ENCODE peak calls at places on chromosome 16, in ten cellular contexts. One of them, this sample, is unnamed.
A peak's percentile ranks its signal among the peaks of the same experiment; 100 is the strongest.

GRCh38 chr16:83971165-83972130 is 3.4 kb downstream of the NECAB2 start:
- DNase-seq in transverse colon: no peak
- DNase-seq in AG10803: no peak
- DNase-seq in AG09309: no peak
- DNase-seq in upper lobe of right lung: no peak
- DNase-seq in esophagus squamous epithelium: no peak
- DNase-seq in CD4-positive, CD25-positive, alpha-beta regulatory T cell: no peak
- DNase-seq in cardiac fibroblast: no peak
- DNase-seq in lung: no peak
- DNase-seq in NT2/D1: no peak
- DNase-seq in this sample: no peak

GRCh38 chr16:72976047-72976746 is 71.7 kb downstream of the ZFHX3 start:
- DNase-seq in transverse colon: no peak
- DNase-seq in AG10803: no peak
- DNase-seq in AG09309: no peak
- DNase-seq in upper lobe of right lung: no peak
- DNase-seq in esophagus squamous epithelium: no peak
- DNase-seq in CD4-positive, CD25-positive, alpha-beta regulatory T cell: no peak
- DNase-seq in cardiac fibroblast: no peak
- DNase-seq in lung: no peak
- DNase-seq in NT2/D1: no peak
- DNase-seq in this sample: no peak

GRCh38 chr16:78184554-78185183 is 85.2 kb downstream of the WWOX start:
- DNase-seq in transverse colon: no peak
- DNase-seq in AG10803: peak; percentile 3
- DNase-seq in AG09309: no peak
- DNase-seq in upper lobe of right lung: no peak
- DNase-seq in esophagus squamous epithelium: no peak
- DNase-seq in CD4-positive, CD25-positive, alpha-beta regulatory T cell: no peak
- DNase-seq in cardiac fibroblast: no peak
- DNase-seq in lung: no peak
- DNase-seq in NT2/D1: no peak
- DNase-seq in this sample: no peak

GRCh38 chr16:69680358-69680757 is 46.0 kb downstream of the NQO1 start:
- DNase-seq in transverse colon: no peak
- DNase-seq in AG10803: no peak
- DNase-seq in AG09309: no peak
- DNase-seq in upper lobe of right lung: no peak
- DNase-seq in esophagus squamous epithelium: no peak
- DNase-seq in CD4-positive, CD25-positive, alpha-beta regulatory T cell: no peak
- DNase-seq in cardiac fibroblast: no peak
- DNase-seq in lung: no peak
- DNase-seq in NT2/D1: no peak
- DNase-seq in this sample: no peak

GRCh38 chr16:53465606-53466290 is 31.5 kb downstream of the RBL2 start:
- DNase-seq in transverse colon: no peak
- DNase-seq in AG10803: peak; percentile 56
- DNase-seq in AG09309: peak; percentile 32
- DNase-seq in upper lobe of right lung: no peak
- DNase-seq in esophagus squamous epithelium: no peak
- DNase-seq in CD4-positive, CD25-positive, alpha-beta regulatory T cell: no peak
- DNase-seq in cardiac fibroblast: peak; percentile 86
- DNase-seq in lung: no peak
- DNase-seq in NT2/D1: no peak
- DNase-seq in this sample: no peak

GRCh38 chr16:69408451-69408850 is 16.0 kb upstream of the CYB5B start:
- DNase-seq in transverse colon: peak; percentile 81
- DNase-seq in AG10803: no peak
- DNase-seq in AG09309: no peak
- DNase-seq in upper lobe of right lung: no peak
- DNase-seq in esophagus squamous epithelium: no peak
- DNase-seq in CD4-positive, CD25-positive, alpha-beta regulatory T cell: no peak
- DNase-seq in cardiac fibroblast: no peak
- DNase-seq in lung: no peak
- DNase-seq in NT2/D1: no peak
- DNase-seq in this sample: no peak

GRCh38 chr16:69253796-69254426 is 57.2 kb upstream of the VPS4A start:
- DNase-seq in transverse colon: no peak
- DNase-seq in AG10803: peak; percentile 61
- DNase-seq in AG09309: no peak
- DNase-seq in upper lobe of right lung: no peak
- DNase-seq in esophagus squamous epithelium: no peak
- DNase-seq in CD4-positive, CD25-positive, alpha-beta regulatory T cell: no peak
- DNase-seq in cardiac fibroblast: peak; percentile 29
- DNase-seq in lung: no peak
- DNase-seq in NT2/D1: no peak
- DNase-seq in this sample: no peak

GRCh38 chr16:22787456-22788189 is 26.3 kb upstream of the HS3ST2 start:
- DNase-seq in transverse colon: peak; percentile 9
- DNase-seq in AG10803: peak; percentile 95
- DNase-seq in AG09309: peak; percentile 88
- DNase-seq in upper lobe of right lung: no peak
- DNase-seq in esophagus squamous epithelium: no peak
- DNase-seq in CD4-positive, CD25-positive, alpha-beta regulatory T cell: no peak
- DNase-seq in cardiac fibroblast: no peak
- DNase-seq in lung: no peak
- DNase-seq in NT2/D1: no peak
- DNase-seq in this sample: no peak

GRCh38 chr16:17977260-17977659 is 359.3 kb downstream of the NPIPA8 start:
- DNase-seq in transverse colon: no peak
- DNase-seq in AG10803: no peak
- DNase-seq in AG09309: no peak
- DNase-seq in upper lobe of right lung: no peak
- DNase-seq in esophagus squamous epithelium: no peak
- DNase-seq in CD4-positive, CD25-positive, alpha-beta regulatory T cell: no peak
- DNase-seq in cardiac fibroblast: no peak
- DNase-seq in lung: no peak
- DNase-seq in NT2/D1: no peak
- DNase-seq in this sample: no peak

GRCh38 chr16:3063617-3064389 is 1.6 kb upstream of the IL32 start:
- DNase-seq in transverse colon: no peak
- DNase-seq in AG10803: no peak
- DNase-seq in AG09309: no peak
- DNase-seq in upper lobe of right lung: no peak
- DNase-seq in esophagus squamous epithelium: no peak
- DNase-seq in CD4-positive, CD25-positive, alpha-beta regulatory T cell: no peak
- DNase-seq in cardiac fibroblast: no peak
- DNase-seq in lung: no peak
- DNase-seq in NT2/D1: peak; percentile 49
- DNase-seq in this sample: no peak

GRCh38 chr16:3062553-3062952 is 2.9 kb upstream of the IL32 start:
- DNase-seq in transverse colon: no peak
- DNase-seq in AG10803: no peak
- DNase-seq in AG09309: no peak
- DNase-seq in upper lobe of right lung: no peak
- DNase-seq in esophagus squamous epithelium: no peak
- DNase-seq in CD4-positive, CD25-positive, alpha-beta regulatory T cell: no peak
- DNase-seq in cardiac fibroblast: no peak
- DNase-seq in lung: no peak
- DNase-seq in NT2/D1: no peak
- DNase-seq in this sample: no peak

GRCh38 chr16:3066440-3066748 is 954 bp downstream of the IL32 start:
- DNase-seq in transverse colon: no peak
- DNase-seq in AG10803: no peak
- DNase-seq in AG09309: no peak
- DNase-seq in upper lobe of right lung: no peak
- DNase-seq in esophagus squamous epithelium: no peak
- DNase-seq in CD4-positive, CD25-positive, alpha-beta regulatory T cell: peak; percentile 33
- DNase-seq in cardiac fibroblast: no peak
- DNase-seq in lung: no peak
- DNase-seq in NT2/D1: no peak
- DNase-seq in this sample: no peak

GRCh38 chr16:3065742-3066439 is 451 bp downstream of the IL32 start:
- DNase-seq in transverse colon: no peak
- DNase-seq in AG10803: no peak
- DNase-seq in AG09309: no peak
- DNase-seq in upper lobe of right lung: no peak
- DNase-seq in esophagus squamous epithelium: no peak
- DNase-seq in CD4-positive, CD25-positive, alpha-beta regulatory T cell: no peak
- DNase-seq in cardiac fibroblast: no peak
- DNase-seq in lung: no peak
- DNase-seq in NT2/D1: no peak
- DNase-seq in this sample: no peak

DNA sequence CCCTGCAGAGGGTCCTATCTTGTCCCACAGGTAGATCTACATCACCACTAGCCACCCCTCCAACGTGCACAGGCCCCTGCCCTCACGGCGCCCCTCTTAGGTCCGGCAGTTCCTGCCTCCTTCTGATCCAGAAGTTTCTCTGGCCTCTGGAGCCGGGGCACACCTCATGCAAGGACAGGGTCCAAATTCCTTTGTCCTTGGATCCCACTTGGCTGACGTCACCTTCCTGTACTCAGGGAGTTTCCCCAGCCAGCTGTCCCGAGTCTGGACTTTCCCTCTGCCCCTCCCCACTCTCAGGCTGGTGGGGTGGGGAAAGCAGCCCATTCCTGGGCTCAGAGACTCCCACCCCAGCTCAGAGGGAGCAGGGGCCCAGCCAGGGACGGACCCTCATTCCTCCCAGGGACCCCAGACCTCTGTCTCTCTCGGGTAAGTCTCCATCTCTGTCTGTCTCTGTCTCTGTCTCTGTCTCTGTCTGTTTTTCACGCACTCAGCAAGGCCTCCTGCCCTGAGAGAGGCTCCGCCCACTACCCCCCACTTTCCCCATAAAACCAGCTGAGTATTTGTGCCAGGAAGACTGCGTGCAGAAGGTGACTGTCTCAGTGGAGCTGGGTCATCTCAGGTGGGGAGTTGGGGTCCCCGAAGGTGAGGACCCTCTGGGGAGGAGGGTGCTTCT is at the start of gene IL32:
- DNase-seq in transverse colon: peak; percentile 89
- DNase-seq in AG10803: peak; percentile 78
- DNase-seq in AG09309: no peak
- DNase-seq in upper lobe of right lung: no peak
- DNase-seq in esophagus squamous epithelium: no peak
- DNase-seq in CD4-positive, CD25-positive, alpha-beta regulatory T cell: peak; percentile 92
- DNase-seq in cardiac fibroblast: peak; percentile 84
- DNase-seq in lung: peak; percentile 70
- DNase-seq in NT2/D1: no peak
- DNase-seq in this sample: peak; percentile 90
- H3K4me3 ChIP-seq in transverse colon: peak within 1 kb of the TSS; percentile 32
- H3K4me3 ChIP-seq in AG10803: peak within 1 kb of the TSS; percentile 39
- H3K4me3 ChIP-seq in AG09309: no peak within 1 kb of the TSS
- H3K4me3 ChIP-seq in upper lobe of right lung: peak within 1 kb of the TSS; percentile 52
- H3K4me3 ChIP-seq in esophagus squamous epithelium: peak within 1 kb of the TSS; percentile 38
- H3K4me3 ChIP-seq in CD4-positive, CD25-positive, alpha-beta regulatory T cell: peak within 1 kb of the TSS; percentile 95
- H3K4me3 ChIP-seq in cardiac fibroblast: peak within 1 kb of the TSS; percentile 58
- H3K4me3 ChIP-seq in lung: peak within 1 kb of the TSS; percentile 71
- H3K4me3 ChIP-seq in NT2/D1: no peak within 1 kb of the TSS
- H3K4me3 ChIP-seq in this sample: peak within 1 kb of the TSS; percentile 35

GRCh38 chr16:50719401-50720337 is 22.2 kb upstream of the CYLD start:
- DNase-seq in transverse colon: peak; percentile 66
- DNase-seq in AG10803: no peak
- DNase-seq in AG09309: no peak
- DNase-seq in upper lobe of right lung: no peak
- DNase-seq in esophagus squamous epithelium: no peak
- DNase-seq in CD4-positive, CD25-positive, alpha-beta regulatory T cell: no peak
- DNase-seq in cardiac fibroblast: no peak
- DNase-seq in lung: no peak
- DNase-seq in NT2/D1: peak; percentile 15
- DNase-seq in this sample: peak; percentile 46
- H3K4me3 ChIP-seq in transverse colon: no peak overlapping the region
- H3K4me3 ChIP-seq in AG10803: no peak overlapping the region
- H3K4me3 ChIP-seq in AG09309: no peak overlapping the region
- H3K4me3 ChIP-seq in upper lobe of right lung: no peak overlapping the region
- H3K4me3 ChIP-seq in esophagus squamous epithelium: peak overlapping the region; percentile 13
- H3K4me3 ChIP-seq in CD4-positive, CD25-positive, alpha-beta regulatory T cell: no peak overlapping the region
- H3K4me3 ChIP-seq in cardiac fibroblast: no peak overlapping the region
- H3K4me3 ChIP-seq in lung: no peak overlapping the region
- H3K4me3 ChIP-seq in NT2/D1: no peak overlapping the region
- H3K4me3 ChIP-seq in this sample: no peak overlapping the region

GRCh38 chr16:1047801-1048200 is 24.7 kb upstream of the SSTR5 start:
- DNase-seq in transverse colon: no peak
- DNase-seq in AG10803: no peak
- DNase-seq in AG09309: no peak
- DNase-seq in upper lobe of right lung: no peak
- DNase-seq in esophagus squamous epithelium: no peak
- DNase-seq in CD4-positive, CD25-positive, alpha-beta regulatory T cell: no peak
- DNase-seq in cardiac fibroblast: no peak
- DNase-seq in lung: no peak
- DNase-seq in NT2/D1: no peak
- DNase-seq in this sample: no peak

GRCh38 chr16:1048442-1049112 is 24.0 kb upstream of the SSTR5 start:
- DNase-seq in transverse colon: peak; percentile 14
- DNase-seq in AG10803: peak; percentile 21
- DNase-seq in AG09309: no peak
- DNase-seq in upper lobe of right lung: no peak
- DNase-seq in esophagus squamous epithelium: no peak
- DNase-seq in CD4-positive, CD25-positive, alpha-beta regulatory T cell: no peak
- DNase-seq in cardiac fibroblast: peak; percentile 71
- DNase-seq in lung: no peak
- DNase-seq in NT2/D1: peak; percentile 65
- DNase-seq in this sample: no peak

GRCh38 chr16:1046271-1046955 is 26.1 kb upstream of the SSTR5 start:
- DNase-seq in transverse colon: no peak
- DNase-seq in AG10803: no peak
- DNase-seq in AG09309: no peak
- DNase-seq in upper lobe of right lung: no peak
- DNase-seq in esophagus squamous epithelium: no peak
- DNase-seq in CD4-positive, CD25-positive, alpha-beta regulatory T cell: no peak
- DNase-seq in cardiac fibroblast: no peak
- DNase-seq in lung: no peak
- DNase-seq in NT2/D1: no peak
- DNase-seq in this sample: no peak

GRCh38 chr16:1045363-1046270 is 26.9 kb upstream of the SSTR5 start:
- DNase-seq in transverse colon: no peak
- DNase-seq in AG10803: no peak
- DNase-seq in AG09309: no peak
- DNase-seq in upper lobe of right lung: no peak
- DNase-seq in esophagus squamous epithelium: no peak
- DNase-seq in CD4-positive, CD25-positive, alpha-beta regulatory T cell: no peak
- DNase-seq in cardiac fibroblast: no peak
- DNase-seq in lung: no peak
- DNase-seq in NT2/D1: no peak
- DNase-seq in this sample: no peak

DNA sequence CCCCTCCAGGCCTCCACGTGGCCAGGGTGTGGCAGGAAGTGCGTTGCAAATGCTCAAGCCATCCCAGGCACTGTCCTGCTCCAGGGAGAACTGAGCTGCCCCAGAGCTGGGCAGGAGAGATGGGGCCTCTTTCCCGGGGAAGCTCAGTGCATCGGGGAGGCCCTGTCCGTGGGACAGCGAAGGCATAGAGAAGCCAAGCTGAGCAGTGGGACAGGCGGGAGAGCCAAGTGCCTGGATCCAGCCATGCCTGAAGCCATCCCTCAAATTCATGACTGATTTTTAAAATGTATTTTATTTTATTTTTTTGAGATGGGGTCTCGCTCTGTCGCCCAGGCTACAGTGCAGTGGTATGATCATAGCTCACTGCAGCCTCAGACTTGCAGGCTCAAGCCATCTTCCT is 25.4 kb upstream of the SSTR5 start:
- DNase-seq in transverse colon: no peak
- DNase-seq in AG10803: no peak
- DNase-seq in AG09309: no peak
- DNase-seq in upper lobe of right lung: no peak
- DNase-seq in esophagus squamous epithelium: no peak
- DNase-seq in CD4-positive, CD25-positive, alpha-beta regulatory T cell: no peak
- DNase-seq in cardiac fibroblast: no peak
- DNase-seq in lung: no peak
- DNase-seq in NT2/D1: no peak
- DNase-seq in this sample: no peak
- H3K4me3 ChIP-seq in transverse colon: no peak overlapping the region
- H3K4me3 ChIP-seq in AG10803: no peak overlapping the region
- H3K4me3 ChIP-seq in AG09309: no peak overlapping the region
- H3K4me3 ChIP-seq in upper lobe of right lung: no peak overlapping the region
- H3K4me3 ChIP-seq in esophagus squamous epithelium: no peak overlapping the region
- H3K4me3 ChIP-seq in CD4-positive, CD25-positive, alpha-beta regulatory T cell: no peak overlapping the region
- H3K4me3 ChIP-seq in cardiac fibroblast: no peak overlapping the region
- H3K4me3 ChIP-seq in lung: no peak overlapping the region
- H3K4me3 ChIP-seq in NT2/D1: no peak overlapping the region
- H3K4me3 ChIP-seq in this sample: no peak overlapping the region

GRCh38 chr16:3143598-3144330 is 8.9 kb downstream of the ZNF213 start:
- DNase-seq in transverse colon: peak; percentile 79
- DNase-seq in AG10803: no peak
- DNase-seq in AG09309: no peak
- DNase-seq in upper lobe of right lung: no peak
- DNase-seq in esophagus squamous epithelium: no peak
- DNase-seq in CD4-positive, CD25-positive, alpha-beta regulatory T cell: no peak
- DNase-seq in cardiac fibroblast: no peak
- DNase-seq in lung: no peak
- DNase-seq in NT2/D1: no peak
- DNase-seq in this sample: no peak
- H3K4me3 ChIP-seq in transverse colon: no peak overlapping the region
- H3K4me3 ChIP-seq in AG10803: no peak overlapping the region
- H3K4me3 ChIP-seq in AG09309: no peak overlapping the region
- H3K4me3 ChIP-seq in upper lobe of right lung: no peak overlapping the region
- H3K4me3 ChIP-seq in esophagus squamous epithelium: no peak overlapping the region
- H3K4me3 ChIP-seq in CD4-positive, CD25-positive, alpha-beta regulatory T cell: no peak overlapping the region
- H3K4me3 ChIP-seq in cardiac fibroblast: no peak overlapping the region
- H3K4me3 ChIP-seq in lung: no peak overlapping the region
- H3K4me3 ChIP-seq in NT2/D1: no peak overlapping the region
- H3K4me3 ChIP-seq in this sample: no peak overlapping the region

This sample was measured in sigmoid colon.